ENCODE peak calls at places on chromosomes 5 and 9, in five cellular contexts. One of them, this sample, is unnamed.

GRCh38 chr9:90801507-90802289 is at the start of gene SYK:
- DNase-seq in PC-3: peak; percentile 60
- DNase-seq in gastrocnemius medialis: peak; percentile 14
- DNase-seq in SJSA1: no peak
- DNase-seq in sigmoid colon: peak; percentile 67
- DNase-seq in this sample: peak; percentile 16

GRCh38 chr5:127536687-127537086 is 19.2 kb downstream of the PRRC1 start:
- DNase-seq in PC-3: peak; percentile 25
- DNase-seq in gastrocnemius medialis: no peak
- DNase-seq in SJSA1: no peak
- DNase-seq in sigmoid colon: no peak
- DNase-seq in this sample: no peak

GRCh38 chr5:108384741-108385140 is 2.8 kb upstream of the FBXL17 start:
- DNase-seq in PC-3: no peak
- DNase-seq in gastrocnemius medialis: no peak
- DNase-seq in SJSA1: no peak
- DNase-seq in sigmoid colon: no peak
- DNase-seq in this sample: no peak

GRCh38 chr5:132262882-132263547 is 5.5 kb downstream of the PDLIM4 start:
- DNase-seq in PC-3: no peak
- DNase-seq in gastrocnemius medialis: no peak
- DNase-seq in SJSA1: no peak
- DNase-seq in sigmoid colon: no peak
- DNase-seq in this sample: no peak

GRCh38 chr5:159601216-159601615 is 270.9 kb upstream of the IL12B start:
- DNase-seq in PC-3: no peak
- DNase-seq in gastrocnemius medialis: no peak
- DNase-seq in SJSA1: no peak
- DNase-seq in sigmoid colon: no peak
- DNase-seq in this sample: no peak

GRCh38 chr9:121073038-121073437 is 1.7 kb upstream of the CNTRL start:
- DNase-seq in PC-3: peak; percentile 22
- DNase-seq in gastrocnemius medialis: peak; percentile 61
- DNase-seq in SJSA1: no peak
- DNase-seq in sigmoid colon: peak; percentile 88
- DNase-seq in this sample: no peak

GRCh38 chr5:72622152-72622760 is 115.0 kb upstream of the ZNF366 start:
- DNase-seq in PC-3: no peak
- DNase-seq in gastrocnemius medialis: no peak
- DNase-seq in SJSA1: no peak
- DNase-seq in sigmoid colon: no peak
- DNase-seq in this sample: no peak

GRCh38 chr9:37390759-37391158 is 31.7 kb upstream of the GRHPR start:
- DNase-seq in PC-3: peak; percentile 17
- DNase-seq in gastrocnemius medialis: no peak
- DNase-seq in SJSA1: no peak
- DNase-seq in sigmoid colon: no peak
- DNase-seq in this sample: peak; percentile 67

GRCh38 chr5:158722940-158723339 is 376.8 kb downstream of the EBF1 start:
- DNase-seq in PC-3: no peak
- DNase-seq in gastrocnemius medialis: no peak
- DNase-seq in SJSA1: no peak
- DNase-seq in sigmoid colon: no peak
- DNase-seq in this sample: no peak

GRCh38 chr5:78404682-78405293 is 44.4 kb downstream of the SCAMP1 start:
- DNase-seq in PC-3: no peak
- DNase-seq in gastrocnemius medialis: no peak
- DNase-seq in SJSA1: no peak
- DNase-seq in sigmoid colon: no peak
- DNase-seq in this sample: no peak

GRCh38 chr9:14531424-14532269 is 161.6 kb downstream of the ZDHHC21 start:
- DNase-seq in PC-3: no peak
- DNase-seq in gastrocnemius medialis: no peak
- DNase-seq in SJSA1: no peak
- DNase-seq in sigmoid colon: no peak
- DNase-seq in this sample: no peak

GRCh38 chr5:126481243-126481642 is 58.0 kb downstream of the GRAMD2B start:
- DNase-seq in PC-3: no peak
- DNase-seq in gastrocnemius medialis: no peak
- DNase-seq in SJSA1: no peak
- DNase-seq in sigmoid colon: no peak
- DNase-seq in this sample: no peak

GRCh38 chr5:139385061-139385889 is 2.2 kb upstream of the SLC23A1 start:
- DNase-seq in PC-3: no peak
- DNase-seq in gastrocnemius medialis: no peak
- DNase-seq in SJSA1: no peak
- DNase-seq in sigmoid colon: no peak
- DNase-seq in this sample: no peak

GRCh38 chr5:136000147-136000546 is 28.6 kb upstream of the TGFBI start:
- DNase-seq in PC-3: no peak
- DNase-seq in gastrocnemius medialis: no peak
- DNase-seq in SJSA1: no peak
- DNase-seq in sigmoid colon: no peak
- DNase-seq in this sample: no peak

GRCh38 chr9:118643118-118643517 is 726.1 kb downstream of the BRINP1 start:
- DNase-seq in PC-3: peak; percentile 1
- DNase-seq in gastrocnemius medialis: no peak
- DNase-seq in SJSA1: peak; percentile 72
- DNase-seq in sigmoid colon: no peak
- DNase-seq in this sample: no peak

GRCh38 chr9:112166176-112167140 is 8.6 kb downstream of the SUSD1 start:
- DNase-seq in PC-3: peak; percentile 85
- DNase-seq in gastrocnemius medialis: peak; percentile 23
- DNase-seq in SJSA1: peak; percentile 49
- DNase-seq in sigmoid colon: no peak
- DNase-seq in this sample: no peak

GRCh38 chr5:152607393-152608165 is 202.5 kb upstream of the NMUR2 start:
- DNase-seq in PC-3: no peak
- DNase-seq in gastrocnemius medialis: no peak
- DNase-seq in SJSA1: no peak
- DNase-seq in sigmoid colon: no peak
- DNase-seq in this sample: no peak

GRCh38 chr5:170478306-170478705 is 25.5 kb upstream of the KCNIP1 start:
- DNase-seq in PC-3: no peak
- DNase-seq in gastrocnemius medialis: no peak
- DNase-seq in SJSA1: peak; percentile 33
- DNase-seq in sigmoid colon: no peak
- DNase-seq in this sample: no peak

GRCh38 chr5:116576043-116576713 is 1.6 kb upstream of the SEMA6A start:
- DNase-seq in PC-3: peak; percentile 52
- DNase-seq in gastrocnemius medialis: no peak
- DNase-seq in SJSA1: peak; percentile 65
- DNase-seq in sigmoid colon: peak; percentile 80
- DNase-seq in this sample: peak; percentile 84

GRCh38 chr5:151637676-151638075 is 46.5 kb upstream of the FAT2 start:
- DNase-seq in PC-3: no peak
- DNase-seq in gastrocnemius medialis: no peak
- DNase-seq in SJSA1: no peak
- DNase-seq in sigmoid colon: no peak
- DNase-seq in this sample: no peak

GRCh38 chr5:158142182-158142581 is 283.2 kb upstream of the CLINT1 start:
- DNase-seq in PC-3: no peak
- DNase-seq in gastrocnemius medialis: no peak
- DNase-seq in SJSA1: no peak
- DNase-seq in sigmoid colon: no peak
- DNase-seq in this sample: no peak

GRCh38 chr9:136886610-136887597 is 588 bp downstream of the TRAF2 start:
- DNase-seq in PC-3: no peak
- DNase-seq in gastrocnemius medialis: no peak
- DNase-seq in SJSA1: no peak
- DNase-seq in sigmoid colon: no peak
- DNase-seq in this sample: peak; percentile 64

GRCh38 chr5:77568555-77568954 is 70.0 kb downstream of the OTP start:
- DNase-seq in PC-3: no peak
- DNase-seq in gastrocnemius medialis: no peak
- DNase-seq in SJSA1: no peak
- DNase-seq in sigmoid colon: no peak
- DNase-seq in this sample: no peak

GRCh38 chr5:57887851-57888621 is 405.4 kb upstream of the ACTBL2 start:
- DNase-seq in PC-3: peak; percentile 69
- DNase-seq in gastrocnemius medialis: no peak
- DNase-seq in SJSA1: peak; percentile 61
- DNase-seq in sigmoid colon: no peak
- DNase-seq in this sample: no peak

GRCh38 chr9:121309171-121309570 is 41.2 kb downstream of the GSN start:
- DNase-seq in PC-3: no peak
- DNase-seq in gastrocnemius medialis: no peak
- DNase-seq in SJSA1: no peak
- DNase-seq in sigmoid colon: no peak
- DNase-seq in this sample: no peak

GRCh38 chr5:86074297-86074696 is 543.4 kb upstream of the COX7C start:
- DNase-seq in PC-3: no peak
- DNase-seq in gastrocnemius medialis: no peak
- DNase-seq in SJSA1: no peak
- DNase-seq in sigmoid colon: no peak
- DNase-seq in this sample: no peak

GRCh38 chr5:168404366-168404765 is 81.9 kb upstream of the RARS1 start:
- DNase-seq in PC-3: peak; percentile 17
- DNase-seq in gastrocnemius medialis: no peak
- DNase-seq in SJSA1: peak; percentile 87
- DNase-seq in sigmoid colon: no peak
- DNase-seq in this sample: no peak

GRCh38 chr5:38579105-38579504 is 22.7 kb upstream of the LIFR start:
- DNase-seq in PC-3: no peak
- DNase-seq in gastrocnemius medialis: no peak
- DNase-seq in SJSA1: no peak
- DNase-seq in sigmoid colon: no peak
- DNase-seq in this sample: no peak

DNA sequence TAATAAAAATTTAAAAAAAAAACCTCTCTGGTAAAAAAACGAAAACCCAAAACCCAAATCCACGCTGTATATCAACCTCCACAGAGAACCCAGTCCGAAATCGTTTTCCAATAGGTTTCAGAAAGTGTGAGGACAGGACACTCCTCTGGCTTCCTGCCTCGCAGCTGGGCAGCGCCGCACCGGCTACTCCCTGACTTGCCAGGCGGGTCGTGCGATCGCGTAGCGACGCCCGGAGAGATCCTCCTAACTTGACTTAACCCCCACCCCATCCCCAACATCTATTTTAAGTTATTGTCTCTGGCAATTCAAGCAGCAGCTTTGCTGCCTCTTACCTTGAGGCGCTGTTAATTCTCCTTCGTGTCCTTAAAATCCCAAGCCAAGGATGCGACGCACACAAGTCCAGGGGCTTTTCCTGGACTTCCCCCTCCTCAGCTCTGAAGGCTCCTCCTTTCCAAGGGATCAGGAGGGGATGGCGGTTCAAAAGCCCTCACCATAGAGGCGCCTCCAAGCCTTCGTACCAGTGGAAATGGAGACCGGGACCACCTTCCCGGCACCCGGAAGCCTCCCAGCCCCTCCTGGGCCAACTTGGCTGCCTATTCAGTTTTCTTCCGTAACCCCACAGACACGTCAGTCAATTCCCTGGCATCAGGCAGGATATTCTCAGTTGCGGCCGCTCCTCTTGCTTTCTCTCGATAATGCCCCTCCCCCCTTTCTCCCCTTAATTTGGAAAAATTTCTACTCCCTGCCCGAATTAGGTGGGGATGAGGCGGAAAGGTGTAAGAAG is 1639.5 kb upstream of the C9orf72 start:
- DNase-seq in PC-3: peak; percentile 30
- DNase-seq in gastrocnemius medialis: no peak
- DNase-seq in SJSA1: no peak
- DNase-seq in sigmoid colon: no peak
- DNase-seq in this sample: peak; percentile 32
- H3K4me3 ChIP-seq in PC-3: peak overlapping the region; percentile 81
- H3K4me3 ChIP-seq in gastrocnemius medialis: peak overlapping the region; percentile 25
- H3K4me3 ChIP-seq in SJSA1: no peak overlapping the region
- H3K4me3 ChIP-seq in sigmoid colon: peak overlapping the region; percentile 47
- H3K4me3 ChIP-seq in this sample: peak overlapping the region; percentile 21

DNA sequence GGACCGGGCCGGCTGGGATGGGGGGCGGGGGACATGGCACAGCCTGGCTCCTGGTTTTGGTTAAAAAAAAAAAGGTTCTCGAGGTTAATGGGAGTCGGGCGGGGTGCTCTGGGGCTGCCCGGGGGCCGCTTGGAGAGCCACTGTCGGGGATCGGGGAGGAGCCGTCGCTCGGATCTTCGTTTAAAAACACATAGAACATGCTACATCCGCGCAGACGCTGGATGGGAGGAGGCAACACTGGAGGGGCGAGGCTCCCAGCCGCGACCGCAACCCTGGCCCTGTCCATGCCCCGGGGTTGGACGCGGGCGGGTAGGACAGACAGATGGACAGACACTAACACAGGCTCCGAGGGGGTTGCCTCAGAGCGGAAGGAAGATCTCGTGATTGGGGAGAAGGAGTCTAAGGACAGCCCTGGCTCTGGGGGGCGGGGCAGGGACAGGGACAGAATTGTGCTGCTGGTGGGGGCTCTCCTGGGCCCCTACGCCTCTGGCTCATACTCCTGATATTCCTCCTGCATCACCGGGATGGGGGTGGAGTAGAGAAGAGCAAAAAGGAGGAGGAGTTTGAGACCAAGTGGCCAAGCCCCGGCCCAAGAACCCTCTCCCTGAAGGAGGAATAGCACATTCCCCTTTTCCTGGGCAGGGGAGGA is 9.9 kb downstream of the SNCB start:
- DNase-seq in PC-3: no peak
- DNase-seq in gastrocnemius medialis: no peak
- DNase-seq in SJSA1: no peak
- DNase-seq in sigmoid colon: no peak
- DNase-seq in this sample: no peak
- H3K4me1 ChIP-seq in PC-3: peaks cover 9% of the 10 kb centered on the region
- H3K4me1 ChIP-seq in gastrocnemius medialis: peaks cover 27% of the 10 kb centered on the region
- H3K4me1 ChIP-seq in SJSA1: peaks cover 18% of the 10 kb centered on the region
- H3K4me1 ChIP-seq in sigmoid colon: no peaks in the 10 kb centered on the region
- H3K4me1 ChIP-seq in this sample: no peaks in the 10 kb centered on the region

GRCh38 chr9:68755051-68755450 is 50.0 kb downstream of the PIP5K1B start:
- DNase-seq in PC-3: no peak
- DNase-seq in gastrocnemius medialis: no peak
- DNase-seq in SJSA1: no peak
- DNase-seq in sigmoid colon: no peak
- DNase-seq in this sample: no peak
- H3K27me3 ChIP-seq in PC-3: peaks cover 40% of the 10 kb centered on the region
- H3K27me3 ChIP-seq in gastrocnemius medialis: no peaks in the 10 kb centered on the region
- H3K27me3 ChIP-seq in SJSA1: no peaks in the 10 kb centered on the region
- H3K27me3 ChIP-seq in sigmoid colon: no peaks in the 10 kb centered on the region
- H3K27me3 ChIP-seq in this sample: peaks cover 10% of the 10 kb centered on the region

DNA sequence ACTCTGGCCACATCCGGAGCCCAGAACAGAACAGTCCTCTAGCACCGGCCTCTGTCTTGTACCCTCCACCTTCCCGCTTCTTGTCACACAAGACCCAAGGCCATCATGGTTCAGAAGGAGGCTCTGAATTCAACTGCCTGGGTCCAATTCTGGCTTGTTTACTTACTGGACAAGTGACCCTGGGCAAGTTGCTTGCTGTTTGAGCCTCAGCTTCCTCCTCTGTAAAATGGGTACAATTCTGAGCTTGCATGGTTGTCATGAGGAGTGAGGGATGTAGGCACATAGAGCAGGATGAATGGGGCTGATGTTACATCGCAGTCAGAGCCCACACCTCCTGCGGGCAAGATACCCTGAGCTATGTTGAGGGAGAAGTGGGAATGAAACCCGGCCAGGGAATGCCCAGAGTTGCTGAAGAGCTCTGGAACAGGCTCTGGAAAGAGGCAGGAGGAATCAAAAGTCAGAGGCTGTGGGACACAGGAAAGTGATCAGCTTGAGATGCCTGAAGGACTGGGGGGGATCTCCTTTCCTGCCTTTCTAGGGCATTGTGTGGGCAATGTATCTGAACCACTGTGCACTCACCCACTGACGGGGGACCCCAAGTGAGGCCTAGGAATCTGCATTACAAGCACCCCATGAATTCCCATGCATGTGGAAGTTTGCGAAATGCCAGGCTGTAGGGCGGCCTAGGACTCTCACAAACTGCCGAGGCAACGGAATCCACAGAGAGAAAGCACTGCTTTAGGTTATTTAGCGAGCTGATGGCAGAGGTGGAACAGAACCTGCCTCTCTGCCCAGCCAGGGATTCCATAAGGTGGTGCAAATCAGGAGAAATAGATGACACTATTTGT is 29.4 kb upstream of the IL17B start:
- DNase-seq in PC-3: no peak
- DNase-seq in gastrocnemius medialis: no peak
- DNase-seq in SJSA1: no peak
- DNase-seq in sigmoid colon: peak; percentile 65
- DNase-seq in this sample: no peak
- H3K4me3 ChIP-seq in PC-3: no peak overlapping the region
- H3K4me3 ChIP-seq in gastrocnemius medialis: peak overlapping the region; percentile 28
- H3K4me3 ChIP-seq in SJSA1: peak overlapping the region; percentile 52
- H3K4me3 ChIP-seq in sigmoid colon: peak overlapping the region; percentile 80
- H3K4me3 ChIP-seq in this sample: no peak overlapping the region